ENCODE peak calls at places on chromosomes 3 and 15, in five cellular contexts. One of them, this sample, is unnamed.
A peak's percentile ranks its signal among the peaks of the same experiment; 100 is the strongest.

GRCh38 chr15:85296615-85297402 is 83.6 kb upstream of the AKAP13 start:
- DNase-seq in activated T-helper 1 cell treated with Interleukin-2 at 50 U/mL for 16 hours: peak; percentile 32
- DNase-seq in EL: peak; percentile 84
- DNase-seq in NAMALWA: peak; percentile 94
- DNase-seq in spleen: peak; percentile 81
- DNase-seq in this sample: peak; percentile 91

GRCh38 chr3:193297421-193297820 is 56.4 kb downstream of the PLAAT1 start:
- DNase-seq in activated T-helper 1 cell treated with Interleukin-2 at 50 U/mL for 16 hours: no peak
- DNase-seq in spleen: no peak
- DNase-seq in NAMALWA: no peak
- DNase-seq in EL: peak; percentile 26
- DNase-seq in this sample: no peak

GRCh38 chr15:44788748-44789147 is 52.4 kb downstream of the TRIM69 start:
- DNase-seq in activated T-helper 1 cell treated with Interleukin-2 at 50 U/mL for 16 hours: no peak
- DNase-seq in spleen: no peak
- DNase-seq in EL: no peak
- DNase-seq in NAMALWA: no peak
- DNase-seq in this sample: no peak

GRCh38 chr3:32508731-32509130 is 6.1 kb upstream of the CMTM6 start:
- DNase-seq in EL: no peak
- DNase-seq in spleen: no peak
- DNase-seq in activated T-helper 1 cell treated with Interleukin-2 at 50 U/mL for 16 hours: no peak
- DNase-seq in NAMALWA: no peak
- DNase-seq in this sample: no peak

GRCh38 chr3:104740874-104741273 is 625.8 kb upstream of the ALCAM start:
- DNase-seq in EL: no peak
- DNase-seq in activated T-helper 1 cell treated with Interleukin-2 at 50 U/mL for 16 hours: no peak
- DNase-seq in NAMALWA: no peak
- DNase-seq in spleen: no peak
- DNase-seq in this sample: no peak

GRCh38 chr15:83998486-83998885 is 237.1 kb upstream of the GOLGA6L4 start:
- DNase-seq in EL: no peak
- DNase-seq in activated T-helper 1 cell treated with Interleukin-2 at 50 U/mL for 16 hours: no peak
- DNase-seq in NAMALWA: no peak
- DNase-seq in spleen: no peak
- DNase-seq in this sample: no peak

GRCh38 chr3:37891227-37891626 is 29.5 kb downstream of the CTDSPL start:
- DNase-seq in activated T-helper 1 cell treated with Interleukin-2 at 50 U/mL for 16 hours: no peak
- DNase-seq in EL: no peak
- DNase-seq in spleen: no peak
- DNase-seq in NAMALWA: no peak
- DNase-seq in this sample: peak; percentile 35

GRCh38 chr3:50333744-50334328 is 5.8 kb upstream of the TUSC2 start:
- DNase-seq in activated T-helper 1 cell treated with Interleukin-2 at 50 U/mL for 16 hours: no peak
- DNase-seq in NAMALWA: no peak
- DNase-seq in spleen: no peak
- DNase-seq in EL: peak; percentile 78
- DNase-seq in this sample: no peak

GRCh38 chr3:98733055-98733777 is 29.9 kb upstream of the ST3GAL6 start:
- DNase-seq in NAMALWA: no peak
- DNase-seq in EL: peak; percentile 39
- DNase-seq in activated T-helper 1 cell treated with Interleukin-2 at 50 U/mL for 16 hours: no peak
- DNase-seq in spleen: peak; percentile 82
- DNase-seq in this sample: no peak

GRCh38 chr3:79906106-79906505 is 138.3 kb upstream of the ROBO1 start:
- DNase-seq in NAMALWA: no peak
- DNase-seq in activated T-helper 1 cell treated with Interleukin-2 at 50 U/mL for 16 hours: no peak
- DNase-seq in EL: no peak
- DNase-seq in spleen: no peak
- DNase-seq in this sample: no peak

GRCh38 chr15:76863693-76864092 is 41.4 kb downstream of the SCAPER start:
- DNase-seq in NAMALWA: no peak
- DNase-seq in activated T-helper 1 cell treated with Interleukin-2 at 50 U/mL for 16 hours: no peak
- DNase-seq in EL: no peak
- DNase-seq in spleen: no peak
- DNase-seq in this sample: no peak

GRCh38 chr3:69288161-69288895 is 97.6 kb downstream of the FRMD4B start:
- DNase-seq in spleen: no peak
- DNase-seq in EL: no peak
- DNase-seq in NAMALWA: no peak
- DNase-seq in activated T-helper 1 cell treated with Interleukin-2 at 50 U/mL for 16 hours: no peak
- DNase-seq in this sample: no peak

GRCh38 chr15:93109370-93110105 is 20.5 kb upstream of the RGMA start:
- DNase-seq in activated T-helper 1 cell treated with Interleukin-2 at 50 U/mL for 16 hours: no peak
- DNase-seq in EL: no peak
- DNase-seq in spleen: no peak
- DNase-seq in NAMALWA: no peak
- DNase-seq in this sample: no peak

GRCh38 chr3:23165571-23165970 is 37.6 kb upstream of the UBE2E2 start:
- DNase-seq in spleen: no peak
- DNase-seq in NAMALWA: no peak
- DNase-seq in activated T-helper 1 cell treated with Interleukin-2 at 50 U/mL for 16 hours: no peak
- DNase-seq in EL: no peak
- DNase-seq in this sample: no peak

GRCh38 chr3:15673536-15673935 is 72.0 kb downstream of the BTD start:
- DNase-seq in spleen: no peak
- DNase-seq in NAMALWA: no peak
- DNase-seq in EL: no peak
- DNase-seq in activated T-helper 1 cell treated with Interleukin-2 at 50 U/mL for 16 hours: no peak
- DNase-seq in this sample: no peak

GRCh38 chr15:65791335-65792129 is 561 bp downstream of the DENND4A start:
- DNase-seq in EL: peak; percentile 58
- DNase-seq in spleen: peak; percentile 91
- DNase-seq in activated T-helper 1 cell treated with Interleukin-2 at 50 U/mL for 16 hours: peak; percentile 24
- DNase-seq in NAMALWA: no peak
- DNase-seq in this sample: peak; percentile 58

GRCh38 chr3:33030802-33031201 is 66.1 kb downstream of the GLB1 start:
- DNase-seq in NAMALWA: no peak
- DNase-seq in activated T-helper 1 cell treated with Interleukin-2 at 50 U/mL for 16 hours: no peak
- DNase-seq in EL: no peak
- DNase-seq in spleen: no peak
- DNase-seq in this sample: no peak

GRCh38 chr3:71723452-71724170 is 1.6 kb downstream of the EIF4E3 start:
- DNase-seq in NAMALWA: no peak
- DNase-seq in activated T-helper 1 cell treated with Interleukin-2 at 50 U/mL for 16 hours: no peak
- DNase-seq in EL: no peak
- DNase-seq in spleen: no peak
- DNase-seq in this sample: no peak

GRCh38 chr15:66673410-66674322 is 28.4 kb upstream of the SMAD6 start:
- DNase-seq in EL: peak; percentile 19
- DNase-seq in spleen: peak; percentile 83
- DNase-seq in NAMALWA: no peak
- DNase-seq in activated T-helper 1 cell treated with Interleukin-2 at 50 U/mL for 16 hours: no peak
- DNase-seq in this sample: peak; percentile 84

GRCh38 chr15:25710184-25710583 is 152.9 kb downstream of the ATP10A start:
- DNase-seq in NAMALWA: peak; percentile 54
- DNase-seq in EL: peak; percentile 18
- DNase-seq in spleen: peak; percentile 80
- DNase-seq in activated T-helper 1 cell treated with Interleukin-2 at 50 U/mL for 16 hours: peak; percentile 28
- DNase-seq in this sample: peak; percentile 63